ENCODE peak calls at places on chromosomes 11 and 22, in eight cellular contexts. One of them, this sample, is unnamed.

GRCh38 chr11:118055966-118056365 is 20.9 kb upstream of the TMPRSS4 start:
- DNase-seq in GM18507: no peak
- DNase-seq in SW480: no peak
- DNase-seq in cerebellum: no peak
- DNase-seq in stimulated activated CD4-positive, alpha-beta T cell treated with anti-CD3 and anti-CD28 coated beads, Interleukin-1b, Interleukin-23, amount 100 ng/mL, for 48 hours: no peak
- DNase-seq in stimulated activated CD8-positive, alpha-beta memory T cell treated with anti-CD3 and anti-CD28 coated beads, Interleukin-4, amount 100 ng/mL, for 4 hours: no peak
- DNase-seq in SK-N-DZ: no peak
- DNase-seq in mammary epithelial cell: no peak
- DNase-seq in this sample: no peak

GRCh38 chr11:96413408-96413807 is 23.6 kb downstream of the JRKL start:
- DNase-seq in SW480: no peak
- DNase-seq in GM18507: no peak
- DNase-seq in SK-N-DZ: no peak
- DNase-seq in stimulated activated CD8-positive, alpha-beta memory T cell treated with anti-CD3 and anti-CD28 coated beads, Interleukin-4, amount 100 ng/mL, for 4 hours: no peak
- DNase-seq in cerebellum: no peak
- DNase-seq in stimulated activated CD4-positive, alpha-beta T cell treated with anti-CD3 and anti-CD28 coated beads, Interleukin-1b, Interleukin-23, amount 100 ng/mL, for 48 hours: no peak
- DNase-seq in mammary epithelial cell: no peak
- DNase-seq in this sample: no peak

GRCh38 chr11:33703234-33703633 is 2.6 kb upstream of the C11orf91 start:
- DNase-seq in cerebellum: no peak
- DNase-seq in SK-N-DZ: no peak
- DNase-seq in stimulated activated CD8-positive, alpha-beta memory T cell treated with anti-CD3 and anti-CD28 coated beads, Interleukin-4, amount 100 ng/mL, for 4 hours: no peak
- DNase-seq in SW480: no peak
- DNase-seq in mammary epithelial cell: peak
- DNase-seq in GM18507: no peak
- DNase-seq in stimulated activated CD4-positive, alpha-beta T cell treated with anti-CD3 and anti-CD28 coated beads, Interleukin-1b, Interleukin-23, amount 100 ng/mL, for 48 hours: no peak
- DNase-seq in this sample: no peak

GRCh38 chr11:133927690-133928627 is 28.8 kb downstream of the IGSF9B start:
- DNase-seq in cerebellum: peak
- DNase-seq in SW480: peak
- DNase-seq in mammary epithelial cell: peak
- DNase-seq in stimulated activated CD8-positive, alpha-beta memory T cell treated with anti-CD3 and anti-CD28 coated beads, Interleukin-4, amount 100 ng/mL, for 4 hours: peak
- DNase-seq in stimulated activated CD4-positive, alpha-beta T cell treated with anti-CD3 and anti-CD28 coated beads, Interleukin-1b, Interleukin-23, amount 100 ng/mL, for 48 hours: peak
- DNase-seq in SK-N-DZ: peak
- DNase-seq in GM18507: peak
- DNase-seq in this sample: no peak

GRCh38 chr22:23259916-23260644 is 79.8 kb downstream of the BCR start:
- DNase-seq in stimulated activated CD8-positive, alpha-beta memory T cell treated with anti-CD3 and anti-CD28 coated beads, Interleukin-4, amount 100 ng/mL, for 4 hours: no peak
- DNase-seq in cerebellum: no peak
- DNase-seq in SK-N-DZ: no peak
- DNase-seq in mammary epithelial cell: no peak
- DNase-seq in SW480: no peak
- DNase-seq in stimulated activated CD4-positive, alpha-beta T cell treated with anti-CD3 and anti-CD28 coated beads, Interleukin-1b, Interleukin-23, amount 100 ng/mL, for 48 hours: no peak
- DNase-seq in GM18507: no peak
- DNase-seq in this sample: no peak

GRCh38 chr22:21015051-21016006 is at the start of gene P2RX6:
- DNase-seq in cerebellum: no peak
- DNase-seq in SK-N-DZ: no peak
- DNase-seq in stimulated activated CD4-positive, alpha-beta T cell treated with anti-CD3 and anti-CD28 coated beads, Interleukin-1b, Interleukin-23, amount 100 ng/mL, for 48 hours: no peak
- DNase-seq in stimulated activated CD8-positive, alpha-beta memory T cell treated with anti-CD3 and anti-CD28 coated beads, Interleukin-4, amount 100 ng/mL, for 4 hours: no peak
- DNase-seq in mammary epithelial cell: peak
- DNase-seq in GM18507: no peak
- DNase-seq in SW480: no peak
- DNase-seq in this sample: no peak

GRCh38 chr11:74538680-74539079 is 45.2 kb upstream of the LIPT2 start:
- DNase-seq in GM18507: no peak
- DNase-seq in SK-N-DZ: no peak
- DNase-seq in SW480: no peak
- DNase-seq in stimulated activated CD4-positive, alpha-beta T cell treated with anti-CD3 and anti-CD28 coated beads, Interleukin-1b, Interleukin-23, amount 100 ng/mL, for 48 hours: no peak
- DNase-seq in cerebellum: no peak
- DNase-seq in stimulated activated CD8-positive, alpha-beta memory T cell treated with anti-CD3 and anti-CD28 coated beads, Interleukin-4, amount 100 ng/mL, for 4 hours: no peak
- DNase-seq in mammary epithelial cell: peak
- DNase-seq in this sample: no peak

GRCh38 chr22:49685686-49686085 is 142.0 kb downstream of the BRD1 start:
- DNase-seq in cerebellum: no peak
- DNase-seq in stimulated activated CD4-positive, alpha-beta T cell treated with anti-CD3 and anti-CD28 coated beads, Interleukin-1b, Interleukin-23, amount 100 ng/mL, for 48 hours: no peak
- DNase-seq in SK-N-DZ: no peak
- DNase-seq in stimulated activated CD8-positive, alpha-beta memory T cell treated with anti-CD3 and anti-CD28 coated beads, Interleukin-4, amount 100 ng/mL, for 4 hours: no peak
- DNase-seq in SW480: no peak
- DNase-seq in GM18507: no peak
- DNase-seq in mammary epithelial cell: no peak
- DNase-seq in this sample: no peak

GRCh38 chr22:16989915-16990314 is 18.1 kb downstream of the GAB4 start:
- DNase-seq in SW480: no peak
- DNase-seq in mammary epithelial cell: no peak
- DNase-seq in cerebellum: no peak
- DNase-seq in stimulated activated CD8-positive, alpha-beta memory T cell treated with anti-CD3 and anti-CD28 coated beads, Interleukin-4, amount 100 ng/mL, for 4 hours: no peak
- DNase-seq in SK-N-DZ: no peak
- DNase-seq in GM18507: no peak
- DNase-seq in stimulated activated CD4-positive, alpha-beta T cell treated with anti-CD3 and anti-CD28 coated beads, Interleukin-1b, Interleukin-23, amount 100 ng/mL, for 48 hours: no peak
- DNase-seq in this sample: no peak

GRCh38 chr11:68690671-68691401 is 6.5 kb downstream of the GAL start:
- DNase-seq in GM18507: no peak
- DNase-seq in mammary epithelial cell: no peak
- DNase-seq in stimulated activated CD8-positive, alpha-beta memory T cell treated with anti-CD3 and anti-CD28 coated beads, Interleukin-4, amount 100 ng/mL, for 4 hours: no peak
- DNase-seq in stimulated activated CD4-positive, alpha-beta T cell treated with anti-CD3 and anti-CD28 coated beads, Interleukin-1b, Interleukin-23, amount 100 ng/mL, for 48 hours: no peak
- DNase-seq in SW480: no peak
- DNase-seq in cerebellum: no peak
- DNase-seq in SK-N-DZ: no peak
- DNase-seq in this sample: no peak

GRCh38 chr22:40025856-40026255 is 31.1 kb downstream of the FAM83F start:
- DNase-seq in SW480: no peak
- DNase-seq in cerebellum: no peak
- DNase-seq in mammary epithelial cell: no peak
- DNase-seq in stimulated activated CD4-positive, alpha-beta T cell treated with anti-CD3 and anti-CD28 coated beads, Interleukin-1b, Interleukin-23, amount 100 ng/mL, for 48 hours: no peak
- DNase-seq in SK-N-DZ: no peak
- DNase-seq in stimulated activated CD8-positive, alpha-beta memory T cell treated with anti-CD3 and anti-CD28 coated beads, Interleukin-4, amount 100 ng/mL, for 4 hours: no peak
- DNase-seq in GM18507: no peak
- DNase-seq in this sample: no peak

GRCh38 chr11:106271686-106272085 is 194.2 kb downstream of the AASDHPPT start:
- DNase-seq in stimulated activated CD8-positive, alpha-beta memory T cell treated with anti-CD3 and anti-CD28 coated beads, Interleukin-4, amount 100 ng/mL, for 4 hours: no peak
- DNase-seq in stimulated activated CD4-positive, alpha-beta T cell treated with anti-CD3 and anti-CD28 coated beads, Interleukin-1b, Interleukin-23, amount 100 ng/mL, for 48 hours: no peak
- DNase-seq in cerebellum: no peak
- DNase-seq in SW480: no peak
- DNase-seq in SK-N-DZ: no peak
- DNase-seq in mammary epithelial cell: peak
- DNase-seq in GM18507: no peak
- DNase-seq in this sample: no peak

GRCh38 chr11:10857604-10858504 is at the start of gene ZBED5:
- DNase-seq in GM18507: peak
- DNase-seq in mammary epithelial cell: peak
- DNase-seq in stimulated activated CD8-positive, alpha-beta memory T cell treated with anti-CD3 and anti-CD28 coated beads, Interleukin-4, amount 100 ng/mL, for 4 hours: peak
- DNase-seq in cerebellum: peak
- DNase-seq in SK-N-DZ: peak
- DNase-seq in stimulated activated CD4-positive, alpha-beta T cell treated with anti-CD3 and anti-CD28 coated beads, Interleukin-1b, Interleukin-23, amount 100 ng/mL, for 48 hours: peak
- DNase-seq in SW480: peak
- DNase-seq in this sample: peak

GRCh38 chr22:29914165-29914564 is 31.2 kb downstream of the MTMR3 start:
- DNase-seq in stimulated activated CD8-positive, alpha-beta memory T cell treated with anti-CD3 and anti-CD28 coated beads, Interleukin-4, amount 100 ng/mL, for 4 hours: no peak
- DNase-seq in GM18507: no peak
- DNase-seq in mammary epithelial cell: peak
- DNase-seq in SW480: no peak
- DNase-seq in SK-N-DZ: no peak
- DNase-seq in cerebellum: no peak
- DNase-seq in stimulated activated CD4-positive, alpha-beta T cell treated with anti-CD3 and anti-CD28 coated beads, Interleukin-1b, Interleukin-23, amount 100 ng/mL, for 48 hours: no peak
- DNase-seq in this sample: no peak

GRCh38 chr11:40032331-40032730 is 1427.1 kb downstream of the LRRC4C start:
- DNase-seq in stimulated activated CD8-positive, alpha-beta memory T cell treated with anti-CD3 and anti-CD28 coated beads, Interleukin-4, amount 100 ng/mL, for 4 hours: no peak
- DNase-seq in GM18507: no peak
- DNase-seq in SK-N-DZ: no peak
- DNase-seq in stimulated activated CD4-positive, alpha-beta T cell treated with anti-CD3 and anti-CD28 coated beads, Interleukin-1b, Interleukin-23, amount 100 ng/mL, for 48 hours: no peak
- DNase-seq in mammary epithelial cell: no peak
- DNase-seq in cerebellum: no peak
- DNase-seq in SW480: no peak
- DNase-seq in this sample: no peak

GRCh38 chr22:24465566-24465965 is 29.6 kb upstream of the UPB1 start:
- DNase-seq in cerebellum: no peak
- DNase-seq in stimulated activated CD8-positive, alpha-beta memory T cell treated with anti-CD3 and anti-CD28 coated beads, Interleukin-4, amount 100 ng/mL, for 4 hours: no peak
- DNase-seq in mammary epithelial cell: no peak
- DNase-seq in SW480: peak
- DNase-seq in GM18507: no peak
- DNase-seq in stimulated activated CD4-positive, alpha-beta T cell treated with anti-CD3 and anti-CD28 coated beads, Interleukin-1b, Interleukin-23, amount 100 ng/mL, for 48 hours: no peak
- DNase-seq in SK-N-DZ: no peak
- DNase-seq in this sample: no peak

GRCh38 chr11:125960771-125961170 is 14.9 kb downstream of the VSIG10L2 start:
- DNase-seq in stimulated activated CD8-positive, alpha-beta memory T cell treated with anti-CD3 and anti-CD28 coated beads, Interleukin-4, amount 100 ng/mL, for 4 hours: no peak
- DNase-seq in GM18507: no peak
- DNase-seq in SW480: no peak
- DNase-seq in cerebellum: no peak
- DNase-seq in stimulated activated CD4-positive, alpha-beta T cell treated with anti-CD3 and anti-CD28 coated beads, Interleukin-1b, Interleukin-23, amount 100 ng/mL, for 48 hours: no peak
- DNase-seq in mammary epithelial cell: no peak
- DNase-seq in SK-N-DZ: no peak
- DNase-seq in this sample: no peak

GRCh38 chr22:26394787-26395186 is 34.3 kb upstream of the ASPHD2 start:
- DNase-seq in cerebellum: no peak
- DNase-seq in GM18507: no peak
- DNase-seq in SK-N-DZ: no peak
- DNase-seq in mammary epithelial cell: no peak
- DNase-seq in SW480: no peak
- DNase-seq in stimulated activated CD4-positive, alpha-beta T cell treated with anti-CD3 and anti-CD28 coated beads, Interleukin-1b, Interleukin-23, amount 100 ng/mL, for 48 hours: no peak
- DNase-seq in stimulated activated CD8-positive, alpha-beta memory T cell treated with anti-CD3 and anti-CD28 coated beads, Interleukin-4, amount 100 ng/mL, for 4 hours: no peak
- DNase-seq in this sample: no peak

GRCh38 chr11:3939651-3940190 is 84.3 kb downstream of the STIM1 start:
- DNase-seq in mammary epithelial cell: peak
- DNase-seq in SW480: no peak
- DNase-seq in cerebellum: no peak
- DNase-seq in GM18507: no peak
- DNase-seq in stimulated activated CD8-positive, alpha-beta memory T cell treated with anti-CD3 and anti-CD28 coated beads, Interleukin-4, amount 100 ng/mL, for 4 hours: no peak
- DNase-seq in SK-N-DZ: no peak
- DNase-seq in stimulated activated CD4-positive, alpha-beta T cell treated with anti-CD3 and anti-CD28 coated beads, Interleukin-1b, Interleukin-23, amount 100 ng/mL, for 48 hours: no peak
- DNase-seq in this sample: no peak

GRCh38 chr22:49238181-49239141 is 589.2 kb downstream of the BRD1 start:
- DNase-seq in stimulated activated CD8-positive, alpha-beta memory T cell treated with anti-CD3 and anti-CD28 coated beads, Interleukin-4, amount 100 ng/mL, for 4 hours: no peak
- DNase-seq in cerebellum: no peak
- DNase-seq in stimulated activated CD4-positive, alpha-beta T cell treated with anti-CD3 and anti-CD28 coated beads, Interleukin-1b, Interleukin-23, amount 100 ng/mL, for 48 hours: no peak
- DNase-seq in SW480: no peak
- DNase-seq in mammary epithelial cell: no peak
- DNase-seq in SK-N-DZ: no peak
- DNase-seq in GM18507: no peak
- DNase-seq in this sample: no peak

GRCh38 chr11:46012185-46012584 is 89.7 kb downstream of the LARGE2 start:
- DNase-seq in GM18507: no peak
- DNase-seq in stimulated activated CD8-positive, alpha-beta memory T cell treated with anti-CD3 and anti-CD28 coated beads, Interleukin-4, amount 100 ng/mL, for 4 hours: no peak
- DNase-seq in stimulated activated CD4-positive, alpha-beta T cell treated with anti-CD3 and anti-CD28 coated beads, Interleukin-1b, Interleukin-23, amount 100 ng/mL, for 48 hours: no peak
- DNase-seq in cerebellum: no peak
- DNase-seq in SK-N-DZ: no peak
- DNase-seq in mammary epithelial cell: no peak
- DNase-seq in SW480: no peak
- DNase-seq in this sample: no peak

GRCh38 chr11:68796779-68797178 is 44.9 kb downstream of the CPT1A start:
- DNase-seq in mammary epithelial cell: no peak
- DNase-seq in SK-N-DZ: no peak
- DNase-seq in cerebellum: peak
- DNase-seq in stimulated activated CD4-positive, alpha-beta T cell treated with anti-CD3 and anti-CD28 coated beads, Interleukin-1b, Interleukin-23, amount 100 ng/mL, for 48 hours: no peak
- DNase-seq in SW480: no peak
- DNase-seq in GM18507: no peak
- DNase-seq in stimulated activated CD8-positive, alpha-beta memory T cell treated with anti-CD3 and anti-CD28 coated beads, Interleukin-4, amount 100 ng/mL, for 4 hours: no peak
- DNase-seq in this sample: no peak

GRCh38 chr11:2815762-2816496 is 69.6 kb downstream of the CDKN1C start:
- DNase-seq in stimulated activated CD8-positive, alpha-beta memory T cell treated with anti-CD3 and anti-CD28 coated beads, Interleukin-4, amount 100 ng/mL, for 4 hours: no peak
- DNase-seq in cerebellum: no peak
- DNase-seq in stimulated activated CD4-positive, alpha-beta T cell treated with anti-CD3 and anti-CD28 coated beads, Interleukin-1b, Interleukin-23, amount 100 ng/mL, for 48 hours: no peak
- DNase-seq in SW480: no peak
- DNase-seq in mammary epithelial cell: no peak
- DNase-seq in GM18507: no peak
- DNase-seq in SK-N-DZ: no peak
- DNase-seq in this sample: no peak

GRCh38 chr11:61785837-61786402 is 6.5 kb downstream of the TMEM258 start:
- DNase-seq in stimulated activated CD8-positive, alpha-beta memory T cell treated with anti-CD3 and anti-CD28 coated beads, Interleukin-4, amount 100 ng/mL, for 4 hours: no peak
- DNase-seq in GM18507: no peak
- DNase-seq in SW480: no peak
- DNase-seq in stimulated activated CD4-positive, alpha-beta T cell treated with anti-CD3 and anti-CD28 coated beads, Interleukin-1b, Interleukin-23, amount 100 ng/mL, for 48 hours: no peak
- DNase-seq in mammary epithelial cell: no peak
- DNase-seq in cerebellum: no peak
- DNase-seq in SK-N-DZ: no peak
- DNase-seq in this sample: peak

This sample was measured in naive B cell.